ENCODE peak calls at places on chromosomes 2 and 18, in nine cellular contexts. L is SW480; S is activated CD4-positive, alpha-beta T cell treated with anti-CD3 and anti-CD28 coated beads for 4 hours; X is activated naive CD8-positive, alpha-beta T cell treated with anti-CD3 and anti-CD28 coated beads for 36 hours; V is tibial artery; A is HL-60; Q is AG04450; W is amniotic stem cell; B is AG08396. G is an unnamed sample.

GRCh38 chr2:215430528-215431187 is 5.2 kb downstream of the FN1 start:
- DNase-seq in X (no peak), L (no peak), S (no peak), W (no peak), A (no peak), Q (no peak), V (no peak), B (peak), G (no peak)

GRCh38 chr2:68441179-68441993 is 25.7 kb downstream of the FBXO48 start:
- DNase-seq in Q (peak), B (peak), A (peak), L (peak), V (peak), X (peak), W (peak), S (peak), G (peak)

GRCh38 chr2:72562451-72563153 is 263.2 kb downstream of the EXOC6B start:
- DNase-seq in A (no peak), S (no peak), W (no peak), Q (no peak), V (no peak), X (no peak), B (no peak), L (no peak), G (no peak)

GRCh38 chr2:143698350-143698749 is 569.1 kb downstream of the ARHGAP15 start:
- DNase-seq in L (no peak), W (no peak), V (no peak), A (no peak), X (no peak), Q (no peak), S (no peak), B (no peak), G (no peak)

GRCh38 chr2:99821572-99822369 is 320.6 kb downstream of the AFF3 start:
- DNase-seq in W (no peak), X (no peak), A (no peak), V (no peak), L (no peak), Q (peak), B (peak), S (no peak), G (no peak)

GRCh38 chr2:43634604-43635306 is 2.3 kb upstream of the PLEKHH2 start:
- DNase-seq in V (no peak), Q (peak), S (no peak), X (no peak), W (no peak), A (no peak), B (peak), L (peak), G (no peak)

GRCh38 chr18:76476665-76477561 is 18.1 kb downstream of the ZNF516 start:
- DNase-seq in X (no peak), S (no peak), W (peak), B (peak), V (no peak), L (peak), Q (peak), A (no peak), G (no peak)

GRCh38 chr2:104867351-104868080 is 13.6 kb downstream of the POU3F3 start:
- DNase-seq in S (no peak), A (no peak), B (no peak), L (no peak), W (no peak), X (no peak), V (no peak), Q (no peak), G (no peak)

GRCh38 chr2:239223330-239224248 is 177.2 kb downstream of the HDAC4 start:
- DNase-seq in W (no peak), B (peak), S (no peak), L (peak), X (no peak), V (peak), A (peak), Q (no peak), G (no peak)

GRCh38 chr18:52652451-52652850 is 312.5 kb downstream of the DCC start:
- DNase-seq in V (no peak), A (no peak), L (no peak), W (peak), Q (no peak), B (no peak), S (no peak), X (no peak), G (no peak)

GRCh38 chr2:168156661-168157060 is 90.7 kb downstream of the STK39 start:
- DNase-seq in Q (no peak), L (no peak), S (no peak), X (no peak), B (no peak), V (no peak), A (no peak), W (no peak), G (no peak)

GRCh38 chr2:120053891-120054290 is 41.0 kb downstream of the EPB41L5 start:
- DNase-seq in A (no peak), V (no peak), X (no peak), S (no peak), B (no peak), Q (no peak), W (no peak), L (no peak), G (no peak)

G was measured in stimulated activated CD4-positive, alpha-beta T cell treated with anti-CD3 and anti-CD28 coated beads, Interleukin-4, amount 100 ng/mL, for 24 hours.